ENCODE peak calls at places on chromosomes 7 and 10, in four cellular contexts. H, J, F and Y are unnamed samples.

GRCh38 chr7:138527746-138528223 is 67.7 kb downstream of the TRIM24 start:
- DNase-seq in H (no peak), J (no peak), F (no peak), Y (no peak)

GRCh38 chr7:17532861-17533404 is 234.5 kb downstream of the AHR start:
- DNase-seq in H (no peak), J (no peak), F (no peak), Y (no peak)

GRCh38 chr7:17774248-17774647 is 166.0 kb downstream of the SNX13 start:
- DNase-seq in H (no peak), J (no peak), F (no peak), Y (no peak)

GRCh38 chr10:104664205-104664604 is 23.1 kb downstream of the SORCS3 start:
- DNase-seq in H (no peak), J (no peak), F (no peak), Y (no peak)

GRCh38 chr10:110221721-110222261 is 14.4 kb downstream of the MXI1 start:
- DNase-seq in H (no peak), J (peak; percentile 82), F (peak; percentile 72), Y (peak; percentile 85)

GRCh38 chr10:43453266-43453831 is 16.4 kb downstream of the ZNF487 start:
- DNase-seq in H (no peak), J (no peak), F (no peak), Y (no peak)

GRCh38 chr7:156725074-156725473 is 84.5 kb downstream of the RNF32 start:
- DNase-seq in H (no peak), J (no peak), F (no peak), Y (no peak)

GRCh38 chr7:27547401-27547800 is 115.3 kb downstream of the HIBADH start:
- DNase-seq in H (no peak), J (no peak), F (no peak), Y (no peak)

GRCh38 chr7:73742753-73743641 is 4.4 kb upstream of the ABHD11 start:
- DNase-seq in H (no peak), J (peak; percentile 86), F (peak; percentile 97), Y (peak; percentile 87)

GRCh38 chr7:1664711-1665591 is 5.1 kb upstream of the ELFN1 start:
- DNase-seq in H (no peak), J (peak; percentile 75), F (peak; percentile 39), Y (peak; percentile 93)

GRCh38 chr7:77716804-77717203 is 20.5 kb downstream of the RSBN1L start:
- DNase-seq in H (no peak), J (no peak), F (no peak), Y (no peak)

GRCh38 chr7:43379197-43379596 is 203.7 kb upstream of the STK17A start:
- DNase-seq in H (no peak), J (no peak), F (no peak), Y (no peak)

GRCh38 chr10:106942035-106942662 is 222.4 kb downstream of the SORCS1 start:
- DNase-seq in H (no peak), J (no peak), F (no peak), Y (peak; percentile 75)

GRCh38 chr7:104207348-104207730 is 474 bp downstream of the ORC5 start:
- DNase-seq in H (no peak), J (no peak), F (no peak), Y (no peak)

GRCh38 chr7:134364619-134365037 is 47.9 kb upstream of the SLC35B4 start:
- DNase-seq in H (no peak), J (no peak), F (no peak), Y (no peak)

GRCh38 chr10:63713191-63714144 is 192.3 kb downstream of the REEP3 start:
- DNase-seq in H (no peak), J (no peak), F (peak; percentile 79), Y (peak; percentile 40)

GRCh38 chr7:913736-914520 is 37.6 kb downstream of the GET4 start:
- DNase-seq in H (no peak), J (no peak), F (peak; percentile 93), Y (peak; percentile 42)

GRCh38 chr7:19069842-19070241 is 47.6 kb downstream of the TWIST1 start:
- DNase-seq in H (no peak), J (no peak), F (no peak), Y (no peak)

GRCh38 chr7:154680894-154681659 is 321.8 kb downstream of the PAXIP1 start:
- DNase-seq in H (no peak), J (no peak), F (no peak), Y (no peak)

GRCh38 chr10:28915989-28916588 is 238.8 kb downstream of the BAMBI start:
- DNase-seq in H (no peak), J (no peak), F (no peak), Y (no peak)

GRCh38 chr10:76553700-76554470 is 1083.7 kb downstream of the KCNMA1 start:
- DNase-seq in H (no peak), J (no peak), F (no peak), Y (no peak)

GRCh38 chr10:56604624-56605023 is 243.6 kb upstream of the ZWINT start:
- DNase-seq in H (no peak), J (no peak), F (no peak), Y (no peak)

GRCh38 chr10:72186633-72187330 is 29.0 kb upstream of the ANAPC16 start:
- DNase-seq in H (no peak), J (no peak), F (peak; percentile 15), Y (peak; percentile 35)

GRCh38 chr7:101133621-101134398 is 6.9 kb downstream of the SERPINE1 start:
- DNase-seq in H (no peak), J (no peak), F (no peak), Y (no peak)

GRCh38 chr10:27625452-27626345 is 119.9 kb downstream of the MKX start:
- DNase-seq in H (no peak), J (no peak), F (no peak), Y (no peak)

GRCh38 chr7:156001496-156002260 is 189.4 kb upstream of the SHH start:
- DNase-seq in H (no peak), J (peak; percentile 40), F (no peak), Y (no peak)

GRCh38 chr7:44103941-44104879 is at the start of gene AEBP1:
- DNase-seq in H (no peak), J (no peak), F (peak; percentile 35), Y (no peak)

GRCh38 chr10:11975795-11976194 is 66.8 kb downstream of the UPF2 start:
- DNase-seq in H (no peak), J (no peak), F (no peak), Y (no peak)

GRCh38 chr7:14228341-14228740 is 238.9 kb upstream of the ETV1 start:
- DNase-seq in H (no peak), J (no peak), F (no peak), Y (no peak)

GRCh38 chr7:14871880-14872279 is 30.7 kb downstream of the DGKB start:
- DNase-seq in H (no peak), J (no peak), F (no peak), Y (no peak)

GRCh38 chr7:74443591-74444365 is 9.9 kb upstream of the GTF2IRD1 start:
- DNase-seq in H (no peak), J (no peak), F (no peak), Y (no peak)

GRCh38 chr10:8221481-8221880 is 167.0 kb downstream of the GATA3 start:
- DNase-seq in H (no peak), J (no peak), F (no peak), Y (no peak)

GRCh38 chr7:106736508-106737201 is 75.7 kb upstream of the CCDC71L start:
- DNase-seq in H (peak; percentile 48), J (no peak), F (peak; percentile 27), Y (peak; percentile 45)

GRCh38 chr7:52648903-52649302 is 386.5 kb upstream of the POM121L12 start:
- DNase-seq in H (no peak), J (no peak), F (no peak), Y (no peak)

GRCh38 chr7:108613949-108614381 is 44.3 kb downstream of the DNAJB9 start:
- DNase-seq in H (no peak), J (no peak), F (no peak), Y (no peak)

GRCh38 chr10:24724381-24725228 is 918 bp upstream of the ARHGAP21 start:
- DNase-seq in H (peak; percentile 90), J (peak; percentile 98), F (peak; percentile 98), Y (peak; percentile 98)
- TF ChIP-seq POLR2AphosphoS5 in H (peak; percentile 56), J (no peak), F (peak; percentile 95), Y (peak; percentile 98)

DNA sequence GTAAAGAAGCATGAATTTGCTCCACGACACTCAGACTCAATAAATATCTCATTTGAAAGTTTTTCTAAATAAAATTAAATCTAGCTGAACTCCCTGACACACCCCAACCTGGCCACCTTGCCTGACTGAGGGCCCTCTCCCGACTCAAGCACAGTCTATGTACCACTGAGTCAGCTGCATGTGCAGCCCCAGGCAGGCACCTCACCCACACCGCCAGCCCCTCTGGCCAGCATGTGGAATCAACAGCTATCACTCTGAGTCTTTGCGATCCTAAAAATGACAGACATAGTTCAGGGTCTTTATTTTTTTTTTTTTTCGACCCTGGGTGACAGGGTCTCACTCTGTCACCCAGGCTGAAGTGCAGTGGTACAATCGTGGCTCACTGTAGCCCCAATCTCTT is 35.2 kb downstream of the OAT start:
- DNase-seq in H (no peak), J (peak; percentile 11), F (no peak), Y (no peak)
- H3K4me1 ChIP-seq in H (no peaks in the 10 kb centered on the region), J (peaks cover 11% of the 10 kb centered on the region), F (peaks cover 1% of the 10 kb centered on the region), Y (peaks cover under 1% of the 10 kb centered on the region)

GRCh38 chr7:89958525-89959068 is 195.7 kb upstream of the STEAP1 start:
- DNase-seq in H (no peak), J (no peak), F (no peak), Y (no peak)
- TF ChIP-seq EP300 in H (no peak), J (no peak), F (no peak), Y (no peak)

DNA sequence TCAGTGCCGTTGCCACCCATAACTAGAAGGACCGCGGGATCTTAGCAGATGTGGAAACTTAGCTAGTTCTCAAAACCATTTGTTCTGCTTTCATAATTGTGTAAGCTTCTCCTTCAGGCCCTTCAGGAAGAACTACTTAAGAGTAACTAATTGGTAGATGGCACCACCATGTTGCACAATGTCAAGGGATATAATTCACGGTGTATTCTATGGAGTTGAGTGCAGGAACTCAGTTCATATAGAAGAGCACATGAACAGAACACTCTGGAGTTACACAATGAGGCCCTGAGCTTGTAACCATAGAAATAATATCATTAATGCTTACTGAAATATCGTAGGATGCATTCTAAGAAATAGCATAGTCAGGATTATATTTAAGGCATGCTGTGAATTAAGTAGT is 126.5 kb upstream of the GAD2 start:
- DNase-seq in H (no peak), J (no peak), F (no peak), Y (no peak)
- TF ChIP-seq POLR2AphosphoS5 in H (no peak), J (no peak), F (no peak), Y (no peak)

GRCh38 chr10:44960482-44961230 is 1.1 kb downstream of the RASSF4 start:
- DNase-seq in H (no peak), J (peak; percentile 61), F (no peak), Y (peak; percentile 20)

GRCh38 chr10:44959243-44960097 is at the start of gene RASSF4:
- DNase-seq in H (no peak), J (peak; percentile 95), F (peak; percentile 97), Y (peak; percentile 99)

GRCh38 chr10:44961931-44962750 is 2.5 kb downstream of the RASSF4 start:
- DNase-seq in H (no peak), J (no peak), F (no peak), Y (peak; percentile 19)

GRCh38 chr10:44960098-44960480 is 487 bp downstream of the RASSF4 start:
- DNase-seq in H (no peak), J (no peak), F (no peak), Y (no peak)

DNA sequence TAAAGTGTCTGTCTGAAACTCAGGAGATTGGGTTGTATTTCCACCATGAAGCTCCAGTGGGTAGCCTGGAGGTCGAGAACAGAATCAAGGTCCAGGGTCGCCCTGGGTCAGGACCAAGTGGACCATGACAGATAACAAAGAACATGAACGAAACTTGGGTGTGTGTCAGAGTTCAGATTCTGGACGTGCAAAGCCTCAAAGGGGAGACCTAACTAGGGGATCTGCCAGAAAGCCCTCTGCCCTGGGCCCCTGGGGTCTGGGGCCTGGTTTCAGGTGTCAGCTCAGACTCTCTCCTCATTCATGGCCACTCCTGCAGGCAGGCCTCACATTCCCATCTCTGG is 1.6 kb downstream of the RASSF4 start:
- DNase-seq in H (no peak), J (no peak), F (no peak), Y (no peak)
- H3K4me1 ChIP-seq in H (peaks cover 61% of the 10 kb centered on the region), J (peaks cover 85% of the 10 kb centered on the region), F (peaks cover 64% of the 10 kb centered on the region), Y (peaks cover 62% of the 10 kb centered on the region)